ENCODE peak calls at places on chromosomes 3 and 15, in five cellular contexts. W, D, B, P and L are unnamed samples.

GRCh38 chr3:152026033-152026556 is 152.7 kb downstream of the SUCNR1 start:
- DNase-seq in D (no peak), B (no peak), W (no peak), P (peak; percentile 65), L (peak; percentile 88)

GRCh38 chr3:158420654-158421396 is 150.2 kb upstream of the MLF1 start:
- DNase-seq in P (peak; percentile 97), W (no peak), B (no peak), D (no peak), L (peak; percentile 87)

GRCh38 chr3:107794664-107795443 is 272.1 kb downstream of the BBX start:
- DNase-seq in D (no peak), P (no peak), W (no peak), B (peak; percentile 51), L (peak; percentile 17)

GRCh38 chr15:83275412-83275811 is 9.1 kb downstream of the BNC1 start:
- DNase-seq in D (no peak), W (no peak), B (no peak), P (peak; percentile 47), L (no peak)

GRCh38 chr3:129051776-129052400 is 8.7 kb upstream of the GP9 start:
- DNase-seq in P (peak; percentile 19), B (no peak), D (peak; percentile 2), W (peak; percentile 43), L (no peak)

GRCh38 chr15:29127506-29128430 is 141.9 kb downstream of the NSMCE3 start:
- DNase-seq in D (no peak), P (no peak), B (no peak), W (no peak), L (no peak)

GRCh38 chr3:117589454-117589853 is 879.9 kb downstream of the TUSC7 start:
- DNase-seq in B (no peak), P (no peak), D (no peak), W (no peak), L (no peak)

GRCh38 chr3:129708328-129708861 is 101.9 kb upstream of the PLXND1 start:
- DNase-seq in P (no peak), W (no peak), B (no peak), D (no peak), L (no peak)

GRCh38 chr3:107816082-107816481 is 274.7 kb downstream of the CD47 start:
- DNase-seq in W (no peak), B (peak; percentile 22), P (no peak), D (no peak), L (no peak)

GRCh38 chr15:82140859-82141258 is 95.0 kb upstream of the MEX3B start:
- DNase-seq in B (no peak), D (no peak), W (no peak), P (peak; percentile 83), L (no peak)

GRCh38 chr15:60079210-60079609 is 75.1 kb downstream of the FOXB1 start:
- DNase-seq in W (no peak), P (peak; percentile 15), B (no peak), D (no peak), L (peak; percentile 39)

GRCh38 chr15:25094519-25094918 is 139.7 kb downstream of the SNRPN start:
- DNase-seq in D (no peak), P (no peak), B (no peak), W (no peak), L (no peak)

GRCh38 chr3:106068795-106069194 is 200.0 kb upstream of the CBLB start:
- DNase-seq in B (no peak), D (no peak), P (no peak), W (no peak), L (peak; percentile 72)

GRCh38 chr3:10551139-10551538 is 45.8 kb upstream of the ATP2B2 start:
- DNase-seq in D (no peak), B (no peak), W (no peak), P (no peak), L (no peak)

GRCh38 chr3:10550705-10551104 is 45.3 kb upstream of the ATP2B2 start:
- DNase-seq in D (no peak), P (no peak), W (no peak), B (no peak), L (no peak)

GRCh38 chr3:10552631-10552943 is 47.2 kb upstream of the ATP2B2 start:
- DNase-seq in D (no peak), P (no peak), W (no peak), B (no peak), L (no peak)

GRCh38 chr3:10553586-10554235 is 48.3 kb upstream of the ATP2B2 start:
- DNase-seq in D (no peak), B (no peak), W (no peak), P (no peak), L (peak; percentile 3)

GRCh38 chr3:10551821-10552630 is 46.6 kb upstream of the ATP2B2 start:
- DNase-seq in W (no peak), P (peak; percentile 75), B (peak; percentile 20), D (peak; percentile 74), L (no peak)
- H3K4me3 ChIP-seq in W (no peak overlapping the region), P (no peak overlapping the region), B (no peak overlapping the region), D (no peak overlapping the region), L (no peak overlapping the region)

GRCh38 chr3:174862101-174862500 is 3.0 kb downstream of the NAALADL2 start:
- DNase-seq in P (peak; percentile 84), D (no peak), W (no peak), B (no peak), L (no peak)
- TF ChIP-seq CTCF in P (peak; percentile 83), D (no peak), W (no peak), B (no peak), L (no peak)

GRCh38 chr3:89113887-89114840 is 6.7 kb downstream of the EPHA3 start:
- DNase-seq in D (peak; percentile 76), W (peak; percentile 70), P (peak; percentile 87), B (peak; percentile 57), L (peak; percentile 56)

GRCh38 chr3:89116486-89116885 is 9.1 kb downstream of the EPHA3 start:
- DNase-seq in D (no peak), B (no peak), W (no peak), P (no peak), L (no peak)

GRCh38 chr3:89113344-89113743 is 5.9 kb downstream of the EPHA3 start:
- DNase-seq in P (no peak), B (no peak), W (no peak), D (no peak), L (no peak)

DNA sequence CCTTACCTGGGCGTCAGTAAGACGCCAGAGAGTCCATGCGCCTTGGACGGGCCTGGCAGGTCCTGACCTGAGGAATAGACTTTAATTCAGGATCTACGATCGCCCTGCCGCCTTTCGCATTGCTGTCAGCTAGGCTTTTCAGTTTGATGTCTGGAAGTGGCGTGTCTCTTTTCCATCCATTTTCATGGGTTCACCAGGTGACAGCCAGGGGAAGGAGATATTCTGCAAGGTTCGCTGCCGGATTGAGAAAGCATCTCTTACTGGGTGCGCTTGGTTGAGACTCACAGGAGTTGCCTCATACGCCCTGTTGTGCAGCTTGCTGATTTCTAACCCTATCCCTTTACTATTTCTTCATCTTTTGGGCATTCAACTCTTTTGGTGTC is 7.4 kb downstream of the EPHA3 start:
- DNase-seq in W (no peak), D (no peak), B (no peak), P (no peak), L (no peak)
- H3K4me3 ChIP-seq in W (peak overlapping the region; percentile 67), D (peak overlapping the region; percentile 51), B (peak overlapping the region; percentile 25), P (peak overlapping the region; percentile 50), L (no peak overlapping the region)

DNA sequence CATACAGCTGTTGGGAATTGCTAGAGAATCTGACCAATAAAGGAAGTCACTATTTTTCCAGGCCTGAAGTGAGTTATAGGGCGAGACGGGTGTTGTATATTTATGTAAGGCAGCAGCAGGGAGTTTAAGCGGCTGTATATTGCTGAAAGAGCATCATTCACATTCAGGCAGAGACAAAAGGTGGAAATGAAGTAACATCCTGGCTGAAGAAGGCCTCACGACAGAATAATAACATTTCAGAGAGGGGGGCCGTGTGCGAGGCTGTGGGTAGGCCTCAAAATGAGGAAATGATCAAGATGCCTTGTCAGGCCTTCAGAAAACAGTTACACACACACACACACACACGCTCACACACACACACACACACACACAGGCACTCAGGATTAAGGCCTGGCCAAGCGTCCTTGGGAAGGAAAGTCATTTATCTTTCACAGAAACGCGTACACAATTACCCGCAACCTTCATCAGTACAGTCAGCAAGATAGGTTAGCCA is 964.8 kb upstream of the NR2F2 start:
- DNase-seq in W (no peak), P (no peak), D (no peak), B (peak; percentile 33), L (peak; percentile 97)
- TF ChIP-seq CTCF in W (no peak), P (no peak), D (no peak), B (no peak), L (no peak)

DNA sequence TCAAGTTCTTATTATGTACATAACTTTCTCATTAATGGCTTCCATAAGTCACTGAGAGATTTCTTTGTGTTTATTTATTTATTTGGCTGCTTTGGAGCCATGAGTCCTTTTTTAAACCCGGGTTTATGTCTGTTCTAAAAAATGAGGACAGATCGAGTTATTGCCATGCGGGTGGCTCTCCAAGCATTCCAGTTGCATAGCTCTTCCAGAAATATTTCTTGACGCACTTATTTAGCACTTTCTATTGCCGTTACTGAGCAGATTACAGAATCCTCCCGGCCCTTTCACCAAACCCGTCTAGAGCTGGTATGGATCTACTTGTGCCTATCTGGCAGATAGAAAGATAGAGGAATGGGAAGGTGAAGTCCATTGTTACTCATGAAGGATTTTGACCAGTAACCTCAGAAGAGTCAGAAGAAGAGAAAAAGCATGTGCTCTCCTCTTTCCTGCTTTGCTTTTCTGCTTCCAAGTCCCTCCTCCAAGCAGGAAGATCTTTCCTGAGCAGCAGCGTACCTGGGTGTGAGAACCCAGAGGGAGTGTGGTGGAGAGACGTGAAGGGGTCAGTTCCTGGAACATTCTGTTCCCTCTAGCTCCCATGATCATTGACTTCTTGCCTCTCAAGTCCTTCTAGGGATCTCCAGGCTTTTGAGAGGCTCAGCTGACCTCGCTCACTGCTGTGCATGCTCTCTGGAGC is 112.8 kb downstream of the LPP start:
- DNase-seq in B (peak; percentile 63), D (peak; percentile 86), P (no peak), W (no peak), L (peak; percentile 86)
- H3K4me3 ChIP-seq in B (peak overlapping the region; percentile 9), D (peak overlapping the region; percentile 25), P (no peak overlapping the region), W (peak overlapping the region; percentile 37), L (peak overlapping the region; percentile 49)